ENCODE peak calls at places on chromosomes 4 and X, in eight cellular contexts. One of them, this sample, is unnamed.

GRCh38 chrX:29359276-29359675 is 772.0 kb downstream of the IL1RAPL1 start:
- DNase-seq in heart right ventricle: no peak
- DNase-seq in pancreas: no peak
- DNase-seq in nephron progenitor cell: no peak
- DNase-seq in A673: no peak
- DNase-seq in endothelial cell: no peak
- DNase-seq in PC-3: no peak
- DNase-seq in fibroblast of pulmonary artery: no peak
- DNase-seq in this sample: no peak

GRCh38 chr4:1234811-1235292 is 14.1 kb downstream of the CTBP1 start:
- DNase-seq in A673: no peak
- DNase-seq in nephron progenitor cell: no peak
- DNase-seq in PC-3: no peak
- DNase-seq in heart right ventricle: peak
- DNase-seq in fibroblast of pulmonary artery: no peak
- DNase-seq in pancreas: no peak
- DNase-seq in endothelial cell: no peak
- DNase-seq in this sample: no peak

GRCh38 chr4:148874331-148874730 is 432.1 kb upstream of the NR3C2 start:
- DNase-seq in A673: peak
- DNase-seq in nephron progenitor cell: no peak
- DNase-seq in PC-3: peak
- DNase-seq in pancreas: no peak
- DNase-seq in endothelial cell: no peak
- DNase-seq in heart right ventricle: no peak
- DNase-seq in fibroblast of pulmonary artery: no peak
- DNase-seq in this sample: no peak

GRCh38 chr4:51885371-51885770 is 42.4 kb downstream of the DCUN1D4 start:
- DNase-seq in A673: peak
- DNase-seq in heart right ventricle: no peak
- DNase-seq in pancreas: no peak
- DNase-seq in nephron progenitor cell: no peak
- DNase-seq in fibroblast of pulmonary artery: peak
- DNase-seq in endothelial cell: peak
- DNase-seq in PC-3: peak
- DNase-seq in this sample: peak

GRCh38 chr4:91688413-91688812 is 615.4 kb upstream of the GRID2 start:
- DNase-seq in A673: no peak
- DNase-seq in nephron progenitor cell: no peak
- DNase-seq in PC-3: no peak
- DNase-seq in fibroblast of pulmonary artery: no peak
- DNase-seq in endothelial cell: no peak
- DNase-seq in heart right ventricle: no peak
- DNase-seq in pancreas: no peak
- DNase-seq in this sample: no peak

GRCh38 chr4:125433453-125433852 is 118.7 kb downstream of the FAT4 start:
- DNase-seq in fibroblast of pulmonary artery: peak
- DNase-seq in heart right ventricle: no peak
- DNase-seq in PC-3: no peak
- DNase-seq in endothelial cell: no peak
- DNase-seq in pancreas: no peak
- DNase-seq in A673: peak
- DNase-seq in nephron progenitor cell: no peak
- DNase-seq in this sample: no peak

GRCh38 chrX:18714910-18715309 is 7.5 kb downstream of the PPEF1 start:
- DNase-seq in PC-3: no peak
- DNase-seq in fibroblast of pulmonary artery: no peak
- DNase-seq in nephron progenitor cell: no peak
- DNase-seq in pancreas: no peak
- DNase-seq in endothelial cell: no peak
- DNase-seq in heart right ventricle: no peak
- DNase-seq in A673: no peak
- DNase-seq in this sample: no peak

GRCh38 chr4:89175611-89176010 is 64.3 kb downstream of the TIGD2 start:
- DNase-seq in heart right ventricle: no peak
- DNase-seq in endothelial cell: no peak
- DNase-seq in pancreas: peak
- DNase-seq in A673: no peak
- DNase-seq in nephron progenitor cell: no peak
- DNase-seq in PC-3: no peak
- DNase-seq in fibroblast of pulmonary artery: no peak
- DNase-seq in this sample: no peak

GRCh38 chrX:147838465-147839131 is 73.1 kb upstream of the FMR1 start:
- DNase-seq in fibroblast of pulmonary artery: no peak
- DNase-seq in A673: peak
- DNase-seq in PC-3: no peak
- DNase-seq in endothelial cell: no peak
- DNase-seq in pancreas: no peak
- DNase-seq in nephron progenitor cell: no peak
- DNase-seq in heart right ventricle: no peak
- DNase-seq in this sample: peak

GRCh38 chr4:42331914-42332368 is 65.3 kb upstream of the SHISA3 start:
- DNase-seq in nephron progenitor cell: no peak
- DNase-seq in fibroblast of pulmonary artery: peak
- DNase-seq in pancreas: no peak
- DNase-seq in heart right ventricle: peak
- DNase-seq in endothelial cell: no peak
- DNase-seq in PC-3: peak
- DNase-seq in A673: peak
- DNase-seq in this sample: no peak

GRCh38 chr4:126318376-126318775 is 1003.6 kb downstream of the FAT4 start:
- DNase-seq in endothelial cell: no peak
- DNase-seq in PC-3: no peak
- DNase-seq in A673: peak
- DNase-seq in heart right ventricle: no peak
- DNase-seq in nephron progenitor cell: no peak
- DNase-seq in fibroblast of pulmonary artery: no peak
- DNase-seq in pancreas: no peak
- DNase-seq in this sample: no peak

GRCh38 chrX:39310925-39311324 is 509.7 kb downstream of the MID1IP1 start:
- DNase-seq in PC-3: no peak
- DNase-seq in fibroblast of pulmonary artery: no peak
- DNase-seq in endothelial cell: no peak
- DNase-seq in A673: no peak
- DNase-seq in nephron progenitor cell: peak
- DNase-seq in heart right ventricle: no peak
- DNase-seq in pancreas: no peak
- DNase-seq in this sample: no peak

GRCh38 chrX:47217121-47217851 is 1.2 kb upstream of the CDK16 start:
- DNase-seq in PC-3: peak
- DNase-seq in heart right ventricle: no peak
- DNase-seq in endothelial cell: peak
- DNase-seq in nephron progenitor cell: no peak
- DNase-seq in A673: peak
- DNase-seq in fibroblast of pulmonary artery: peak
- DNase-seq in pancreas: peak
- DNase-seq in this sample: no peak

GRCh38 chr4:108651068-108651794 is 832 bp downstream of the OSTC start:
- DNase-seq in nephron progenitor cell: no peak
- DNase-seq in pancreas: no peak
- DNase-seq in heart right ventricle: no peak
- DNase-seq in endothelial cell: no peak
- DNase-seq in fibroblast of pulmonary artery: peak
- DNase-seq in A673: peak
- DNase-seq in PC-3: peak
- DNase-seq in this sample: no peak

GRCh38 chr4:123096038-123096437 is 173.6 kb upstream of the NUDT6 start:
- DNase-seq in pancreas: no peak
- DNase-seq in nephron progenitor cell: no peak
- DNase-seq in PC-3: peak
- DNase-seq in endothelial cell: peak
- DNase-seq in fibroblast of pulmonary artery: peak
- DNase-seq in heart right ventricle: no peak
- DNase-seq in A673: peak
- DNase-seq in this sample: no peak
- TF ChIP-seq CTCF in pancreas: no peak
- TF ChIP-seq CTCF in nephron progenitor cell: peak
- TF ChIP-seq CTCF in PC-3: peak
- TF ChIP-seq CTCF in endothelial cell: peak
- TF ChIP-seq CTCF in fibroblast of pulmonary artery: peak
- TF ChIP-seq CTCF in heart right ventricle: no peak
- TF ChIP-seq CTCF in A673: peak
- TF ChIP-seq CTCF in this sample: no peak

DNA sequence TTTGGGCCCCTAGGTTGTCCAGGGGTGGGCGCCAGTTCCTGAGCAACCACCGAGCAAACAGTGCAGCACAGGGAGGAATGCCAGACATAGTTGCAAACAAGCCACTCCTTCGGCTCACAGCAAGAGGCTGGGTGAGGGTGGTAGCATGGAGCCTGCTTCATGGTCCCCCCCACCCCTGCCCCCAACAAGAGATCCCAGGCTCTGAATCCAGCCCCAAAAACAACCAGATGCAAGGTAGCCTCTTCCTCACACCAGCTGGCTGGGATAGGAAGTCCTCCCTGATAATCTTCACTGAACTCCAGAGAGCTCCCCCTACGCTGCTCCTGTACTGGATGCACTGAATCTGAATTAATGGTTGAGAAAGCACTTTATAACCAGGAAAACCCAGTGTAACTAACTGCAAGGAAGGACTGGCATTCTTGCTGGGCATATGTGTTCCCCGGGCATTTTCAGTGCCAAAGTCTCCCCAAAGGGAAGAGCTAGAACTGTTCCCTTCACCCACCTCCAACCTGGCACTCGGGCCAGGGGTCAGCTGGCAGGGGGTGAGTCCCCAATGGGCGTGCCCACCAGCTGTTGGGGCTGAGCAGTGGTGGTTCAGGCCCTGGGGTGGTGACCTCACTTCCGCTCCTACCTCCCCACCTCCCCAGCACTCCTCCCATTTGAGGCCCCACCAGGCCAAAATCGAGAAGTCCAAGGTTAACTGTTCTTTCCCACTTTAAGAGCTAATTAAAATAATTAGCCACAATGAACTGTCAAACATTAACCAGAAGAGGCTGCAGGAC is 1.5 kb downstream of the ELF4 start:
- DNase-seq in heart right ventricle: peak
- DNase-seq in pancreas: no peak
- DNase-seq in PC-3: peak
- DNase-seq in endothelial cell: no peak
- DNase-seq in A673: peak
- DNase-seq in nephron progenitor cell: no peak
- DNase-seq in fibroblast of pulmonary artery: no peak
- DNase-seq in this sample: peak
- TF ChIP-seq CTCF in heart right ventricle: no peak
- TF ChIP-seq CTCF in pancreas: no peak
- TF ChIP-seq CTCF in PC-3: peak
- TF ChIP-seq CTCF in endothelial cell: no peak
- TF ChIP-seq CTCF in A673: peak
- TF ChIP-seq CTCF in nephron progenitor cell: no peak
- TF ChIP-seq CTCF in fibroblast of pulmonary artery: no peak
- TF ChIP-seq CTCF in this sample: no peak

GRCh38 chrX:153794897-153795816 is 689 bp downstream of the SSR4 start:
- DNase-seq in A673: no peak
- DNase-seq in pancreas: no peak
- DNase-seq in fibroblast of pulmonary artery: peak
- DNase-seq in heart right ventricle: no peak
- DNase-seq in nephron progenitor cell: peak
- DNase-seq in PC-3: no peak
- DNase-seq in endothelial cell: no peak
- DNase-seq in this sample: no peak
- TF ChIP-seq CTCF in A673: no peak
- TF ChIP-seq CTCF in pancreas: no peak
- TF ChIP-seq CTCF in fibroblast of pulmonary artery: no peak
- TF ChIP-seq CTCF in heart right ventricle: no peak
- TF ChIP-seq CTCF in nephron progenitor cell: no peak
- TF ChIP-seq CTCF in PC-3: no peak
- TF ChIP-seq CTCF in endothelial cell: no peak
- TF ChIP-seq CTCF in this sample: no peak

GRCh38 chr4:86271057-86271456 is 88.8 kb downstream of the MAPK10 start:
- DNase-seq in nephron progenitor cell: no peak
- DNase-seq in pancreas: no peak
- DNase-seq in endothelial cell: no peak
- DNase-seq in A673: no peak
- DNase-seq in PC-3: no peak
- DNase-seq in fibroblast of pulmonary artery: no peak
- DNase-seq in heart right ventricle: no peak
- DNase-seq in this sample: no peak
- TF ChIP-seq CTCF in nephron progenitor cell: no peak
- TF ChIP-seq CTCF in pancreas: no peak
- TF ChIP-seq CTCF in endothelial cell: no peak
- TF ChIP-seq CTCF in A673: no peak
- TF ChIP-seq CTCF in PC-3: no peak
- TF ChIP-seq CTCF in fibroblast of pulmonary artery: no peak
- TF ChIP-seq CTCF in heart right ventricle: no peak
- TF ChIP-seq CTCF in this sample: no peak

GRCh38 chr4:102901804-102902203 is 33.0 kb downstream of the CISD2 start:
- DNase-seq in nephron progenitor cell: no peak
- DNase-seq in pancreas: no peak
- DNase-seq in PC-3: no peak
- DNase-seq in endothelial cell: no peak
- DNase-seq in A673: no peak
- DNase-seq in fibroblast of pulmonary artery: no peak
- DNase-seq in heart right ventricle: no peak
- DNase-seq in this sample: no peak
- TF ChIP-seq CTCF in nephron progenitor cell: no peak
- TF ChIP-seq CTCF in pancreas: no peak
- TF ChIP-seq CTCF in PC-3: no peak
- TF ChIP-seq CTCF in endothelial cell: no peak
- TF ChIP-seq CTCF in A673: no peak
- TF ChIP-seq CTCF in fibroblast of pulmonary artery: no peak
- TF ChIP-seq CTCF in heart right ventricle: no peak
- TF ChIP-seq CTCF in this sample: no peak

GRCh38 chr4:100742045-100742444 is 224.2 kb upstream of the EMCN start:
- DNase-seq in pancreas: no peak
- DNase-seq in PC-3: peak
- DNase-seq in fibroblast of pulmonary artery: peak
- DNase-seq in endothelial cell: no peak
- DNase-seq in nephron progenitor cell: no peak
- DNase-seq in heart right ventricle: no peak
- DNase-seq in A673: peak
- DNase-seq in this sample: peak
- TF ChIP-seq CTCF in pancreas: peak
- TF ChIP-seq CTCF in PC-3: peak
- TF ChIP-seq CTCF in fibroblast of pulmonary artery: peak
- TF ChIP-seq CTCF in endothelial cell: peak
- TF ChIP-seq CTCF in nephron progenitor cell: no peak
- TF ChIP-seq CTCF in heart right ventricle: peak
- TF ChIP-seq CTCF in A673: peak
- TF ChIP-seq CTCF in this sample: peak

GRCh38 chr4:81084029-81084428 is 53.5 kb downstream of the BMP3 start:
- DNase-seq in A673: no peak
- DNase-seq in nephron progenitor cell: no peak
- DNase-seq in fibroblast of pulmonary artery: peak
- DNase-seq in pancreas: no peak
- DNase-seq in heart right ventricle: no peak
- DNase-seq in PC-3: peak
- DNase-seq in endothelial cell: no peak
- DNase-seq in this sample: no peak
- TF ChIP-seq CTCF in A673: no peak
- TF ChIP-seq CTCF in nephron progenitor cell: no peak
- TF ChIP-seq CTCF in fibroblast of pulmonary artery: peak
- TF ChIP-seq CTCF in pancreas: no peak
- TF ChIP-seq CTCF in heart right ventricle: no peak
- TF ChIP-seq CTCF in PC-3: peak
- TF ChIP-seq CTCF in endothelial cell: no peak
- TF ChIP-seq CTCF in this sample: no peak